ENCODE peak calls at places on chromosomes 11 and 22, in eight cellular contexts. Z is lower lobe of right lung, G is tibial artery, J is transverse colon, T is endodermal cell, V is esophagus squamous epithelium, O is neuronal stem cell, Q is tibial nerve. Y is an unnamed sample. For H3K36me3, the result is how much of the 10 kb centered on the place peaks cover.

GRCh38 chr11:89182773-89183172 is 5.1 kb downstream of the TYR start:
- DNase-seq in T (no peak), J (no peak), V (no peak), Z (no peak), Q (no peak), O (no peak), G (no peak), Y (no peak)

GRCh38 chr22:38313384-38313955 is 3.8 kb downstream of the CSNK1E start:
- DNase-seq in G (peak), T (no peak), O (no peak), J (peak), V (no peak), Q (no peak), Z (peak), Y (no peak)

GRCh38 chr11:8826145-8826786 is 84.7 kb upstream of the AKIP1 start:
- DNase-seq in Q (no peak), J (no peak), V (no peak), G (no peak), O (no peak), T (peak), Z (no peak), Y (no peak)

GRCh38 chr11:34451053-34451452 is 12.3 kb downstream of the CAT start:
- DNase-seq in O (no peak), Z (no peak), J (no peak), G (no peak), T (no peak), V (no peak), Q (no peak), Y (no peak)

GRCh38 chr11:19844806-19845205 is 132.2 kb downstream of the NAV2 start:
- DNase-seq in T (no peak), G (no peak), Z (no peak), O (no peak), J (no peak), Q (no peak), V (no peak), Y (no peak)

GRCh38 chr11:93519179-93519578 is 24.0 kb downstream of the SMCO4 start:
- DNase-seq in Z (no peak), O (no peak), V (no peak), J (no peak), G (no peak), Q (no peak), T (no peak), Y (no peak)

GRCh38 chr11:91085985-91086384 is 863.1 kb upstream of the CHORDC1 start:
- DNase-seq in G (no peak), Q (no peak), J (no peak), T (no peak), V (no peak), Z (no peak), O (no peak), Y (no peak)

GRCh38 chr11:62770778-62771143 is 435 bp upstream of the TAF6L start:
- DNase-seq in O (no peak), J (peak), Z (no peak), V (no peak), G (no peak), T (peak), Q (no peak), Y (peak)

GRCh38 chr11:3802016-3802790 is 4.8 kb upstream of the NUP98 start:
- DNase-seq in Q (no peak), T (no peak), V (no peak), O (no peak), J (no peak), G (no peak), Z (no peak), Y (no peak)

GRCh38 chr11:32137263-32137662 is 46.4 kb downstream of the RCN1 start:
- DNase-seq in O (no peak), V (no peak), Q (no peak), G (no peak), Z (no peak), T (no peak), J (no peak), Y (no peak)

GRCh38 chr11:67493548-67494370 is 10.9 kb downstream of the AIP start:
- DNase-seq in Q (no peak), Z (no peak), J (no peak), O (no peak), V (no peak), T (no peak), G (no peak), Y (peak)

GRCh38 chr11:68048681-68049508 is 10.1 kb downstream of the TCIRG1 start:
- DNase-seq in O (no peak), J (no peak), Q (no peak), T (peak), G (no peak), Z (no peak), V (no peak), Y (peak)

GRCh38 chr22:38222797-38223119 is 21.0 kb downstream of the MAFF start:
- DNase-seq in T (no peak), V (no peak), J (peak), Q (no peak), Z (no peak), O (no peak), G (no peak), Y (no peak)

GRCh38 chr11:77250881-77251640 is 50.4 kb downstream of the GDPD4 start:
- DNase-seq in O (no peak), G (no peak), Z (no peak), Q (no peak), T (no peak), V (no peak), J (no peak), Y (no peak)

GRCh38 chr11:19349340-19350025 is 108.7 kb upstream of the E2F8 start:
- DNase-seq in Q (no peak), O (no peak), G (no peak), T (no peak), J (no peak), V (no peak), Z (no peak), Y (no peak)

GRCh38 chr22:48594016-48594756 is 1233.5 kb downstream of the BRD1 start:
- DNase-seq in J (no peak), O (no peak), Q (no peak), V (no peak), Z (no peak), T (no peak), G (no peak), Y (no peak)

GRCh38 chr11:22558638-22559037 is 67.0 kb downstream of the FANCF start:
- DNase-seq in Z (no peak), Q (no peak), G (no peak), O (no peak), J (no peak), T (no peak), V (no peak), Y (no peak)

GRCh38 chr11:131223198-131223975 is 147.0 kb upstream of the NTM start:
- DNase-seq in G (no peak), V (no peak), O (no peak), T (no peak), J (no peak), Z (no peak), Q (no peak), Y (peak)

GRCh38 chr11:43486141-43486540 is 127.4 kb downstream of the TTC17 start:
- DNase-seq in J (no peak), Q (no peak), O (no peak), V (no peak), T (no peak), Z (no peak), G (no peak), Y (no peak)

GRCh38 chr11:65500262-65501004 is 1.6 kb downstream of the MALAT1 start:
- DNase-seq in O (no peak), V (no peak), Q (no peak), G (peak), Z (no peak), J (peak), T (peak), Y (no peak)

GRCh38 chr11:102545701-102546100 is 15.2 kb upstream of the MMP7 start:
- DNase-seq in J (no peak), T (no peak), O (no peak), Z (no peak), G (no peak), Q (no peak), V (no peak), Y (no peak)

GRCh38 chr22:45330548-45330947 is 20.8 kb downstream of the FAM118A start:
- DNase-seq in Q (no peak), J (no peak), G (no peak), O (no peak), V (no peak), T (no peak), Z (no peak), Y (no peak)

GRCh38 chr22:24240381-24240780 is 4.5 kb downstream of the GGT5 start:
- DNase-seq in V (no peak), O (no peak), Z (no peak), G (peak), T (no peak), J (no peak), Q (no peak), Y (no peak)

GRCh38 chr11:113160652-113161051 is 153.7 kb upstream of the TTC12 start:
- DNase-seq in G (no peak), J (no peak), T (no peak), Q (no peak), O (no peak), Z (no peak), V (no peak), Y (no peak)

GRCh38 chr11:123594921-123595320 is 59.5 kb downstream of the SCN3B start:
- DNase-seq in O (no peak), J (no peak), Z (no peak), T (no peak), G (no peak), V (no peak), Q (no peak), Y (no peak)

GRCh38 chr11:122317337-122317736 is 201.3 kb upstream of the BLID start:
- DNase-seq in Z (no peak), T (peak), G (no peak), O (no peak), V (no peak), Q (no peak), J (no peak), Y (no peak)

GRCh38 chr11:70525466-70525865 is 127.1 kb downstream of the CTTN start:
- DNase-seq in J (no peak), V (no peak), T (no peak), O (no peak), Q (no peak), Z (no peak), G (no peak), Y (no peak)

GRCh38 chr11:94544832-94545640 is 1.3 kb downstream of the FUT4 start:
- DNase-seq in Z (peak), V (no peak), G (peak), T (peak), J (peak), Q (no peak), O (peak), Y (peak)

GRCh38 chr11:68342459-68343158 is 30.2 kb downstream of the LRP5 start:
- DNase-seq in G (no peak), Z (peak), V (no peak), T (peak), J (no peak), O (no peak), Q (no peak), Y (peak)

GRCh38 chr22:23713696-23714595 is 23.1 kb downstream of the RGL4 start:
- DNase-seq in G (no peak), T (no peak), O (no peak), Z (no peak), J (no peak), V (no peak), Q (no peak), Y (no peak)

DNA sequence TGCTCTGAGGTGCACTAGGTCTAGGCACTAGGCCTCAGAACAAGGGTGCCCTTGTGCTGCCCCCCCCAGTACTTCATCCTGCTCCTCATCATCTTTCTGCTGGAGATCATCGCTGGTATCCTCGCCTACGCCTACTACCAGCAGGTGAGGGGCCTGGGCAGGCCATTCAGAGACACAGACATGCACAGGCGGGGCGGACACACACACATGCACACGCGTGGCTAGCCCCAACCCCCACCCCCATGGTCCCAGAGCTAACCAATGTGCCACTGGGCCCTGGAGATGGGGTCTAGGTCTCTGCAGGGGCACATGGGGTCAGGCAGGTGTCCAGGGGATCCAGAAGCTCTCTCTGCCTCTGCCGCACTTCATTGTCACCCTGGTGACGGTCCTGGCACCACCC is 3.9 kb downstream of the CD151 start:
- DNase-seq in V (no peak), T (no peak), Z (no peak), J (no peak), O (no peak), G (no peak), Q (no peak), Y (no peak)
- H3K36me3 ChIP-seq in V (half or more), T (under half), Z (half or more), J (under half), O (half or more), G (half or more), Q (half or more), Y (under half)

GRCh38 chr22:47299879-47300697 is 537.6 kb downstream of the TBC1D22A start:
- DNase-seq in V (no peak), G (no peak), Q (no peak), O (no peak), T (no peak), Z (no peak), J (no peak), Y (peak)

GRCh38 chr22:47303161-47303890 is 540.9 kb downstream of the TBC1D22A start:
- DNase-seq in G (no peak), Z (no peak), V (no peak), T (no peak), J (no peak), Q (no peak), O (no peak), Y (no peak)

GRCh38 chr22:47301820-47302475 is 539.5 kb downstream of the TBC1D22A start:
- DNase-seq in V (no peak), Z (no peak), G (no peak), J (no peak), Q (no peak), T (no peak), O (no peak), Y (no peak)

GRCh38 chr22:47299211-47299878 is 536.9 kb downstream of the TBC1D22A start:
- DNase-seq in V (no peak), T (no peak), Z (no peak), Q (no peak), J (no peak), O (no peak), G (no peak), Y (peak)

DNA sequence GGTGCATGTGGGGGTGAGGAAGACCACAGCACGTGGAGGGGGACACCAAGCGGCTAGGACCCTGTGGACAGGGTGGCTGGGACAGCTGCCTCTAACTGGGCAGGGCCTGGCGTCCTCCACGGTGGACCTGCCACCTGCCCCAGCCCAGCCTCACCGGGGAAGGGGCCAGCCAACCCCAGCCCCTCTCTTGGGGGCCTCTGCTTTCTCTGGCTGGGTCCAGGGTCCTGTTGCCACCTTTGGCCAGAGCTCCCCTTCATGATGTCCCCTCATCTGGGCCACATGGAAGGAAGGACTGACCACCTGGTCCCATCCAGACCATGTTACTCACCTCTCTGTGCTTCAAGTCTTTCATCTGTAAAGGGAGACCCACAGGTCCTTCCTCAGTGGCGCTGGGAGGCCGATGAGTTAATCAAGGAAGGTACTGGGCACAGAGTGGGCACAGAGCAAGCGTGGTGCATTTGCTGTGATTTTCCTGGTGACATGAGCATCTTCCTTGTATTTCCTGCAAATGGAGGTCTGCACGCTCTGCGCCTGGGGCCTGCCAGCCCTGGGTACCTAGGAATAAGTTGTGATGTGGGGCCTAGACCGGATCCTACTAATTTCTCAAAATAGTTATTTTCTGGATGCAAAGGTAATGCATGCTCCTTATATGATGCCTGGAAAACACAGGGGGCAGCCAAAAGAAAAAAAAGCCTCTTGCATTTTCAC is 538.4 kb downstream of the TBC1D22A start:
- DNase-seq in T (no peak), J (no peak), Z (no peak), G (no peak), V (no peak), Q (no peak), O (no peak), Y (no peak)
- H3K4me3 ChIP-seq in T (no peak), J (no peak), Z (no peak), G (no peak), V (no peak), Q (no peak), O (no peak), Y (no peak)

GRCh38 chr22:50229370-50229769 is 15.5 kb downstream of the TUBGCP6 start:
- DNase-seq in O (no peak), V (no peak), Q (no peak), J (no peak), G (no peak), Z (no peak), T (no peak), Y (no peak)

GRCh38 chr22:50228366-50228765 is 16.5 kb downstream of the TUBGCP6 start:
- DNase-seq in G (no peak), Q (no peak), V (no peak), T (peak), O (no peak), J (no peak), Z (peak), Y (no peak)

GRCh38 chr22:50236731-50237409 is 8.0 kb downstream of the TUBGCP6 start:
- DNase-seq in G (no peak), J (no peak), T (peak), Z (no peak), O (no peak), V (no peak), Q (no peak), Y (peak)

GRCh38 chr22:50233223-50233622 is 11.6 kb downstream of the TUBGCP6 start:
- DNase-seq in G (no peak), T (no peak), J (no peak), Q (no peak), V (no peak), O (no peak), Z (no peak), Y (no peak)

GRCh38 chr22:50232481-50233151 is 12.2 kb downstream of the TUBGCP6 start:
- DNase-seq in V (no peak), G (no peak), Z (no peak), O (no peak), T (no peak), Q (no peak), J (no peak), Y (no peak)
- H3K36me3 ChIP-seq in V (half or more), G (half or more), Z (half or more), O (under half), T (under half), Q (half or more), J (under half), Y (under half)

GRCh38 chr11:120130176-120130980 is 7.5 kb downstream of the TRIM29 start:
- DNase-seq in Q (peak), G (no peak), O (no peak), Z (peak), V (no peak), J (peak), T (peak), Y (no peak)
- H3K4me3 ChIP-seq in Q (no peak), G (no peak), O (no peak), Z (no peak), V (peak), J (no peak), T (no peak), Y (no peak)

GRCh38 chr22:49820984-49821383 is 6.7 kb downstream of the BRD1 start:
- DNase-seq in V (no peak), T (no peak), Q (no peak), G (no peak), J (no peak), O (no peak), Z (peak), Y (peak)
- H3K36me3 ChIP-seq in V (half or more), T (half or more), Q (half or more), G (half or more), J (under half), O (half or more), Z (half or more), Y (under half)

DNA sequence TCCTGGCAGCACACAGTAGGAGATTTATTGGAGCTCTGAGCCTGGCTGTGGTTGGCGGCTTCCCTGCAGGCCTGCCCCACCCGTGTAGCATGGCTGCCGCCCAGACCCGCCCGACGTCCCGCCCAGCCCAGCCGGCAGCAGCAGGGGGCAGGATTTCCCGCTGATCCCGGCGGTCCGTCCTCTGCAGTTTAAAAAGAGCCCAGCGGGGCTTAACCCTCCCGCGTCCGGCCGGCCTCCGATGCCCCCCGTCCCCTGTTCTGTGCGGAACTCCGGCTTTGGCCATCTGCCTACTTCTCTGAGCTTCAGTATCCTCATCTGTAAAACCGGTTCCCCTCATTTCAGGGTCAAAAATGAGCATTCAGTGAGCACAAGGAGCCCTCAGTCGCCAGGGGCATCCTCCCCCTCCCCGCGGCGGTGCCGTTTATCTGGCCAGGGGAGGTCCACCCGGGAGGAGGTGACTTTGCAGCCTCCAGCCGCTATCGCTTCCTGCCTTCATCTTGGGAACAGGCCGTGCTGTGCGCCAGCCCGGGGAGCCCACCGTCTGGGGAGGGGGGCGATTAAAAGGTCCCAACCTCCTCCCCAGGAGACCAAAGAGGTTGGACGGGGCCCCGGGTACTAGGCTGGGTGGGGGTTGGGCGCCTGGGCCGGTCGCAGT is at the start of gene GAS2L1:
- DNase-seq in G (peak), Q (peak), Z (peak), T (peak), J (peak), O (peak), V (no peak), Y (peak)
- H3K4me3 ChIP-seq in G (peak), Q (peak), Z (peak), T (peak), J (peak), O (peak), V (peak), Y (peak)